ENCODE peak calls at places on chromosomes 12 and 14, in seven cellular contexts. H, Y, L, W, N, K and Q are unnamed samples.

GRCh38 chr12:332581-333205 is 56.4 kb downstream of the KDM5A start:
- DNase-seq in L (no peak), K (no peak), W (no peak), H (no peak), N (no peak), Y (no peak), Q (no peak)

GRCh38 chr12:14111230-14111865 is 129.9 kb upstream of the GRIN2B start:
- DNase-seq in L (no peak), K (peak), Y (no peak), N (no peak), H (peak), W (peak), Q (peak)

GRCh38 chr14:95290769-95291440 is 28.8 kb downstream of the CLMN start:
- DNase-seq in L (no peak), K (no peak), W (peak), H (no peak), Y (no peak), N (no peak), Q (no peak)

GRCh38 chr12:62679569-62679968 is 212.9 kb downstream of the MON2 start:
- DNase-seq in H (no peak), L (no peak), K (no peak), Y (no peak), N (no peak), W (no peak), Q (no peak)

GRCh38 chr14:58082491-58083098 is 69.4 kb downstream of the ARMH4 start:
- DNase-seq in Y (no peak), L (peak), K (no peak), N (no peak), W (peak), H (no peak), Q (no peak)

GRCh38 chr12:122096591-122097149 is 18.1 kb downstream of the MLXIP start:
- DNase-seq in W (no peak), K (no peak), H (no peak), L (peak), N (no peak), Y (no peak), Q (no peak)

GRCh38 chr12:28191018-28191595 is 851 bp downstream of the CCDC91 start:
- DNase-seq in H (peak), Y (no peak), N (peak), W (no peak), K (no peak), L (no peak), Q (no peak)

GRCh38 chr12:95922231-95922630 is 20.2 kb downstream of the CCDC38 start:
- DNase-seq in K (no peak), H (no peak), L (no peak), Y (no peak), N (no peak), W (no peak), Q (no peak)

GRCh38 chr12:3698218-3698974 is 54.5 kb downstream of the CRACR2A start:
- DNase-seq in Y (no peak), K (no peak), N (no peak), H (no peak), W (no peak), L (no peak), Q (peak)

GRCh38 chr12:6560501-6561205 is 4.8 kb upstream of the IFFO1 start:
- DNase-seq in W (no peak), Y (no peak), K (no peak), L (no peak), N (no peak), H (no peak), Q (no peak)

GRCh38 chr12:48002773-48003218 is 1.5 kb downstream of the COL2A1 start:
- DNase-seq in W (peak), K (no peak), N (no peak), H (no peak), Y (no peak), L (no peak), Q (no peak)